ENCODE peak calls at places on chromosomes 16 and 17, in eight cellular contexts. A is GM20000; R is stimulated activated CD4-positive, alpha-beta T cell treated with anti-CD3 and anti-CD28 coated beads, TNF-alpha, amount 100 ng/mL, for 48 hours; M is SK-N-DZ; L is activated CD4-positive, alpha-beta T cell treated with anti-CD3 and anti-CD28 coated beads, Interleukin-2, amount 10 ng/mL, durations not matched to agents 7 days and 5 days; O is progenitor cell of endocrine pancreas; U is neural progenitor cell; Y is PC-3. V is an unnamed sample.

GRCh38 chr17:48113201-48113676 is 5.7 kb downstream of the SNX11 start:
- DNase-seq in A (peak), R (no peak), M (no peak), L (peak), O (no peak), U (no peak), Y (no peak), V (peak)

GRCh38 chr17:55567240-55568216 is 56.3 kb upstream of the SMIM36 start:
- DNase-seq in A (no peak), R (no peak), M (peak), L (no peak), O (no peak), U (no peak), Y (no peak), V (no peak)

GRCh38 chr17:82217120-82217529 is 4.5 kb upstream of the CCDC57 start:
- DNase-seq in A (no peak), R (no peak), M (no peak), L (no peak), O (no peak), U (no peak), Y (no peak), V (peak)

GRCh38 chr17:4854181-4854681 is 21.1 kb downstream of the MINK1 start:
- DNase-seq in A (no peak), R (no peak), M (peak), L (no peak), O (no peak), U (no peak), Y (peak), V (no peak)

GRCh38 chr16:69171325-69172095 is 15.5 kb upstream of the SNTB2 start:
- DNase-seq in A (no peak), R (no peak), M (no peak), L (no peak), O (no peak), U (no peak), Y (no peak), V (no peak)

GRCh38 chr16:72856797-72857196 is 191.1 kb downstream of the ZFHX3 start:
- DNase-seq in A (peak), R (no peak), M (peak), L (peak), O (no peak), U (peak), Y (peak), V (no peak)

GRCh38 chr16:67210069-67210937 is 11.4 kb downstream of the ELMO3 start:
- DNase-seq in A (no peak), R (no peak), M (peak), L (no peak), O (no peak), U (no peak), Y (no peak), V (peak)

GRCh38 chr17:32929288-32929574 is 1.3 kb downstream of the TMEM98 start:
- DNase-seq in A (no peak), R (no peak), M (peak), L (no peak), O (no peak), U (peak), Y (no peak), V (no peak)

GRCh38 chr16:80583466-80583865 is 42.7 kb downstream of the DYNLRB2 start:
- DNase-seq in A (no peak), R (peak), M (no peak), L (peak), O (no peak), U (no peak), Y (peak), V (no peak)

GRCh38 chr17:57835333-57835900 is 14.4 kb downstream of the MRPS23 start:
- DNase-seq in A (no peak), R (no peak), M (no peak), L (no peak), O (no peak), U (no peak), Y (no peak), V (no peak)

GRCh38 chr17:41413353-41413752 is 11.0 kb downstream of the KRT37 start:
- DNase-seq in A (no peak), R (no peak), M (no peak), L (no peak), O (no peak), U (peak), Y (peak), V (peak)

GRCh38 chr16:88941933-88942909 is 34.8 kb downstream of the CBFA2T3 start:
- DNase-seq in A (peak), R (peak), M (no peak), L (peak), O (peak), U (peak), Y (no peak), V (peak)

GRCh38 chr17:42553866-42554249 is 1.1 kb downstream of the HSD17B1 start:
- DNase-seq in A (no peak), R (no peak), M (no peak), L (no peak), O (no peak), U (no peak), Y (peak), V (peak)

GRCh38 chr16:4837733-4838501 is 9.2 kb downstream of the GLYR1 start:
- DNase-seq in A (peak), R (no peak), M (no peak), L (no peak), O (no peak), U (no peak), Y (no peak), V (no peak)

GRCh38 chr16:19245326-19245925 is 40.1 kb upstream of the CLEC19A start:
- DNase-seq in A (no peak), R (no peak), M (no peak), L (no peak), O (no peak), U (no peak), Y (no peak), V (no peak)

GRCh38 chr17:79011451-79012147 is 2.0 kb upstream of the CANT1 start:
- DNase-seq in A (no peak), R (no peak), M (no peak), L (no peak), O (no peak), U (no peak), Y (peak), V (no peak)

GRCh38 chr17:752002-752619 is at the start of gene GEMIN4:
- DNase-seq in A (peak), R (peak), M (peak), L (peak), O (peak), U (peak), Y (peak), V (peak)

GRCh38 chr16:81254919-81255526 is 16.5 kb downstream of the BCO1 start:
- DNase-seq in A (no peak), R (no peak), M (no peak), L (no peak), O (no peak), U (no peak), Y (no peak), V (no peak)

GRCh38 chr17:8766731-8767130 is 8.4 kb upstream of the SPDYE4 start:
- DNase-seq in A (no peak), R (no peak), M (no peak), L (no peak), O (no peak), U (no peak), Y (no peak), V (no peak)

GRCh38 chr16:4344659-4345438 is 6.3 kb downstream of the PAM16 start:
- DNase-seq in A (no peak), R (no peak), M (no peak), L (no peak), O (no peak), U (no peak), Y (no peak), V (no peak)

GRCh38 chr17:18981385-18981641 is 23.3 kb downstream of the FAM83G start:
- DNase-seq in A (no peak), R (no peak), M (no peak), L (no peak), O (no peak), U (no peak), Y (no peak), V (no peak)

GRCh38 chr16:52799149-52799548 is 252.2 kb upstream of the TOX3 start:
- DNase-seq in A (no peak), R (no peak), M (no peak), L (no peak), O (no peak), U (no peak), Y (no peak), V (no peak)

GRCh38 chr17:79990051-79990592 is 45.5 kb downstream of the TBC1D16 start:
- DNase-seq in A (no peak), R (no peak), M (peak), L (no peak), O (no peak), U (no peak), Y (no peak), V (no peak)